ENCODE peak calls at places on chromosomes 4 and X, in four cellular contexts. D is suprapubic skin, G is testis, F is H1. X is an unnamed sample.

GRCh38 chr4:1451752-1452122 is 45.5 kb upstream of the NKX1-1 start:
- DNase-seq in D (no peak), G (no peak), F (no peak), X (no peak)

GRCh38 chr4:76606662-76607265 is 171.7 kb downstream of the SHROOM3 start:
- DNase-seq in F (no peak), G (no peak), D (no peak), X (no peak)

GRCh38 chrX:10047631-10048030 is 80.5 kb downstream of the CLDN34 start:
- DNase-seq in F (no peak), G (no peak), D (no peak), X (no peak)

GRCh38 chr4:82715731-82716617 is 82.6 kb downstream of the SCD5 start:
- DNase-seq in G (no peak), F (no peak), D (no peak), X (no peak)

GRCh38 chrX:53122013-53122412 is 28.1 kb downstream of the KANTR start:
- DNase-seq in G (peak; percentile 16), D (no peak), F (no peak), X (no peak)

GRCh38 chr4:77433102-77433733 is 172.4 kb upstream of the CXCL13 start:
- DNase-seq in G (peak; percentile 23), D (no peak), F (no peak), X (no peak)

GRCh38 chrX:51395807-51396728 is 63.4 kb downstream of the NUDT10 start:
- DNase-seq in D (no peak), F (no peak), G (peak; percentile 43), X (no peak)

GRCh38 chrX:101550362-101550761 is at the start of gene ARMCX1:
- DNase-seq in G (peak; percentile 85), F (peak; percentile 23), D (peak; percentile 81), X (peak; percentile 86)

GRCh38 chr4:75289843-75290616 is 224.2 kb downstream of the RCHY1 start:
- DNase-seq in D (no peak), G (peak; percentile 19), F (peak; percentile 27), X (no peak)

GRCh38 chr4:30789219-30789671 is 69.1 kb downstream of the PCDH7 start:
- DNase-seq in G (no peak), D (no peak), F (no peak), X (no peak)

GRCh38 chr4:1979477-1980196 is 29.1 kb downstream of the NELFA start:
- DNase-seq in D (no peak), G (no peak), F (no peak), X (no peak)

GRCh38 chrX:129235903-129236302 is 287.4 kb downstream of the SMARCA1 start:
- DNase-seq in D (no peak), G (no peak), F (no peak), X (no peak)

GRCh38 chr4:94498502-94498901 is 46.8 kb downstream of the PDLIM5 start:
- DNase-seq in F (no peak), G (no peak), D (no peak), X (no peak)

GRCh38 chr4:136865591-136865990 is 666.7 kb downstream of the PCDH18 start:
- DNase-seq in D (no peak), F (no peak), G (no peak), X (no peak)

GRCh38 chr4:3229964-3230363 is 19.0 kb upstream of the MSANTD1 start:
- DNase-seq in F (no peak), G (no peak), D (no peak), X (no peak)

GRCh38 chr4:57110635-57111546 is 706 bp upstream of the IGFBP7 start:
- DNase-seq in G (peak; percentile 60), F (no peak), D (no peak), X (no peak)

GRCh38 chr4:105622269-105622668 is 69.8 kb downstream of the ARHGEF38 start:
- DNase-seq in G (no peak), F (no peak), D (no peak), X (no peak)

GRCh38 chr4:183266386-183266785 is 53.7 kb downstream of the CLDN22 start:
- DNase-seq in F (no peak), G (no peak), D (no peak), X (no peak)

GRCh38 chr4:17448689-17449088 is 63.2 kb downstream of the QDPR start:
- DNase-seq in D (no peak), G (no peak), F (no peak), X (no peak)

GRCh38 chr4:169604131-169604900 is 8.1 kb downstream of the NEK1 start:
- DNase-seq in D (no peak), F (no peak), G (no peak), X (no peak)

GRCh38 chrX:51456814-51457213 is 39.6 kb downstream of the NUDT11 start:
- DNase-seq in F (no peak), D (no peak), G (no peak), X (no peak)

GRCh38 chrX:43707812-43708548 is 51.9 kb downstream of the MAOA start:
- DNase-seq in G (peak; percentile 79), F (no peak), D (no peak), X (no peak)

GRCh38 chr4:189046642-189047041 is 894.0 kb upstream of the FRG1 start:
- DNase-seq in D (no peak), F (peak; percentile 80), G (no peak), X (no peak)

GRCh38 chr4:5568931-5569330 is 139.4 kb downstream of the EVC2 start:
- DNase-seq in G (no peak), D (no peak), F (no peak), X (peak; percentile 58)

GRCh38 chrX:68698955-68699354 is 51.5 kb downstream of the STARD8 start:
- DNase-seq in F (no peak), D (no peak), G (no peak), X (no peak)

GRCh38 chr4:80361329-80361900 is 25.9 kb downstream of the CFAP299 start:
- DNase-seq in F (no peak), D (no peak), G (no peak), X (no peak)

GRCh38 chr4:150224896-150225591 is 146.8 kb downstream of the DCLK2 start:
- DNase-seq in D (no peak), G (no peak), F (peak; percentile 19), X (no peak)

GRCh38 chr4:174789666-174790065 is 39.4 kb downstream of the GLRA3 start:
- DNase-seq in F (no peak), G (no peak), D (no peak), X (no peak)

GRCh38 chr4:10173039-10173753 is 56.6 kb upstream of the WDR1 start:
- DNase-seq in D (no peak), G (no peak), F (no peak), X (no peak)

GRCh38 chr4:89914609-89915008 is 20.0 kb downstream of the MMRN1 start:
- DNase-seq in G (no peak), D (no peak), F (no peak), X (no peak)

DNA sequence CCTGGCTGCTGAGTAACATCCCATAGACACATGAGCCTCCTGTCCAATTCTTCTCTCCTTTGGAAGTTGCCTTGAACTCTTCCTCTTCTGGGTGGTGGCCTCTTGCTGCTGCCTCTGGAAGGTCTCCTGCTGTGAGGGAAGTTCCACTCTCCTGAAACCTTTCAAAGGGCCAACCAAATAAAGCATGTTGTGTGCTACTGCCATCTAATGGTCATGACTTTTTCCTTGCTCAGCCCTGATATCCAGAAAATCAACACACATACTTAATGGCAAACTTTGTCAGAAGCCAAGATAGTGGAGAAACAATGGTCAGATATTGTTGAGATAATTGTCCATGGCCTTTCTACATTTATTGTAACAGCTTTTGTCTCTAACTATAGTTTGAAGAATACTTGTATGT is 19.1 kb upstream of the ZXDA start:
- DNase-seq in F (no peak), G (no peak), D (no peak), X (no peak)
- H3K9me3 ChIP-seq in F (peaks cover 54% of the 10 kb centered on the region), G (no peaks in the 10 kb centered on the region), D (no peaks in the 10 kb centered on the region), X (no peaks in the 10 kb centered on the region)

DNA sequence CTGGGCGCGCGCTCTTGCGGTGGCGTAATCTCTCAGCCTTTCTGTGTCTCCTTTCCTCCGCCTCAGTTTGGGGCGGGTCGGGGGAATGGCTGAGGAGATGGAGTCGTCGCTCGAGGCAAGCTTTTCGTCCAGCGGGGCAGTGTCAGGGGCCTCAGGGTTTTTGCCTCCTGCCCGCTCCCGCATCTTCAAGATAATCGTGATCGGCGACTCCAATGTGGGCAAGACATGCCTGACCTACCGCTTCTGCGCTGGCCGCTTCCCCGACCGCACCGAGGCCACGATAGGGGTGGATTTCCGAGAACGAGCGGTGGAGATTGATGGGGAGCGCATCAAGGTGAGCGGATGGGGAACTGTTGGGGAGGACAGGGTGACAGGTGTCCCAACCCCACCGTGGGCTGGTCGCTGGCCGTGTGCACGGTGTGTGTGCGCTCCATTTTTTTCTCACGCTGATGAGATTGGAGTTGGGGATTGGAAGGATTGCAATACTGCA is at the start of gene RAB33B:
- DNase-seq in F (no peak), D (peak; percentile 95), G (no peak), X (peak; percentile 96)
- TF ChIP-seq POLR2A in F (no peak), D (no peak), G (peak; percentile 11), X (peak; percentile 97)

GRCh38 chr4:21386166-21386780 is 562.3 kb downstream of the KCNIP4 start:
- DNase-seq in G (no peak), F (no peak), D (no peak), X (no peak)
- H3K9me3 ChIP-seq in G (no peaks in the 10 kb centered on the region), F (no peaks in the 10 kb centered on the region), D (peaks cover 4% of the 10 kb centered on the region), X (no peaks in the 10 kb centered on the region)

GRCh38 chrX:154458116-154458953 is at the start of gene PLXNA3:
- DNase-seq in F (no peak), D (no peak), G (peak; percentile 29), X (no peak)
- TF ChIP-seq POLR2A in F (no peak), D (no peak), G (no peak), X (no peak)

GRCh38 chrX:49701948-49702347 is 6.2 kb upstream of the PAGE1 start:
- DNase-seq in D (no peak), F (no peak), G (no peak), X (no peak)
- H3K9me3 ChIP-seq in D (no peaks in the 10 kb centered on the region), F (no peaks in the 10 kb centered on the region), G (no peaks in the 10 kb centered on the region), X (no peaks in the 10 kb centered on the region)

GRCh38 chrX:123764967-123765871 is 32.4 kb upstream of the THOC2 start:
- DNase-seq in D (peak; percentile 87), F (peak; percentile 39), G (peak; percentile 88), X (no peak)
- TF ChIP-seq POLR2A in D (no peak), F (no peak), G (no peak), X (no peak)

X was measured in vagina.